ENCODE peak calls at places on chromosomes 13 and 19, in nine cellular contexts. One of them, this sample, is unnamed. For H3K4me1, the result is how much of the 10 kb centered on the place peaks cover.

GRCh38 chr13:110431425-110431824 is 124.3 kb downstream of the COL4A2 start:
- DNase-seq in trophoblast cell: no peak
- DNase-seq in BE2C: no peak
- DNase-seq in left ventricle myocardium inferior: no peak
- DNase-seq in suprapubic skin: no peak
- DNase-seq in CD4-positive, alpha-beta memory T cell: no peak
- DNase-seq in ovary: no peak
- DNase-seq in spleen: no peak
- DNase-seq in GM23248: no peak
- DNase-seq in this sample: no peak

GRCh38 chr13:40776232-40776631 is 5.2 kb upstream of the MRPS31 start:
- DNase-seq in ovary: no peak
- DNase-seq in BE2C: no peak
- DNase-seq in trophoblast cell: no peak
- DNase-seq in spleen: peak
- DNase-seq in GM23248: no peak
- DNase-seq in CD4-positive, alpha-beta memory T cell: no peak
- DNase-seq in left ventricle myocardium inferior: no peak
- DNase-seq in suprapubic skin: no peak
- DNase-seq in this sample: no peak

GRCh38 chr13:47220453-47221150 is 323.7 kb upstream of the HTR2A start:
- DNase-seq in CD4-positive, alpha-beta memory T cell: no peak
- DNase-seq in trophoblast cell: no peak
- DNase-seq in left ventricle myocardium inferior: no peak
- DNase-seq in GM23248: no peak
- DNase-seq in ovary: no peak
- DNase-seq in suprapubic skin: no peak
- DNase-seq in spleen: no peak
- DNase-seq in BE2C: no peak
- DNase-seq in this sample: no peak

GRCh38 chr19:7772752-7773291 is 9.8 kb downstream of the CLEC4M start:
- DNase-seq in BE2C: no peak
- DNase-seq in left ventricle myocardium inferior: no peak
- DNase-seq in GM23248: peak
- DNase-seq in trophoblast cell: peak
- DNase-seq in suprapubic skin: no peak
- DNase-seq in ovary: no peak
- DNase-seq in spleen: no peak
- DNase-seq in CD4-positive, alpha-beta memory T cell: peak
- DNase-seq in this sample: no peak

GRCh38 chr19:1394252-1395193 is 6.8 kb downstream of the GAMT start:
- DNase-seq in GM23248: no peak
- DNase-seq in BE2C: no peak
- DNase-seq in CD4-positive, alpha-beta memory T cell: no peak
- DNase-seq in ovary: no peak
- DNase-seq in suprapubic skin: no peak
- DNase-seq in trophoblast cell: no peak
- DNase-seq in spleen: no peak
- DNase-seq in left ventricle myocardium inferior: no peak
- DNase-seq in this sample: no peak

GRCh38 chr13:42751693-42752092 is 29.7 kb upstream of the FAM216B start:
- DNase-seq in suprapubic skin: no peak
- DNase-seq in trophoblast cell: no peak
- DNase-seq in BE2C: no peak
- DNase-seq in ovary: no peak
- DNase-seq in CD4-positive, alpha-beta memory T cell: no peak
- DNase-seq in GM23248: no peak
- DNase-seq in left ventricle myocardium inferior: no peak
- DNase-seq in spleen: no peak
- DNase-seq in this sample: no peak

GRCh38 chr19:6373813-6374108 is 1.2 kb downstream of the ALKBH7 start:
- DNase-seq in trophoblast cell: peak
- DNase-seq in GM23248: no peak
- DNase-seq in spleen: no peak
- DNase-seq in CD4-positive, alpha-beta memory T cell: no peak
- DNase-seq in BE2C: no peak
- DNase-seq in left ventricle myocardium inferior: no peak
- DNase-seq in suprapubic skin: no peak
- DNase-seq in ovary: no peak
- DNase-seq in this sample: no peak

GRCh38 chr19:12695090-12695489 is 1.3 kb downstream of the FBXW9 start:
- DNase-seq in left ventricle myocardium inferior: no peak
- DNase-seq in GM23248: no peak
- DNase-seq in trophoblast cell: no peak
- DNase-seq in spleen: no peak
- DNase-seq in CD4-positive, alpha-beta memory T cell: no peak
- DNase-seq in suprapubic skin: no peak
- DNase-seq in BE2C: no peak
- DNase-seq in ovary: no peak
- DNase-seq in this sample: no peak

GRCh38 chr13:48146122-48146521 is 51.2 kb upstream of the MED4 start:
- DNase-seq in BE2C: no peak
- DNase-seq in suprapubic skin: no peak
- DNase-seq in spleen: no peak
- DNase-seq in left ventricle myocardium inferior: no peak
- DNase-seq in trophoblast cell: no peak
- DNase-seq in CD4-positive, alpha-beta memory T cell: no peak
- DNase-seq in GM23248: no peak
- DNase-seq in ovary: no peak
- DNase-seq in this sample: no peak

GRCh38 chr13:20702530-20702929 is 969 bp upstream of the IL17D start:
- DNase-seq in spleen: no peak
- DNase-seq in ovary: no peak
- DNase-seq in trophoblast cell: no peak
- DNase-seq in GM23248: peak
- DNase-seq in BE2C: no peak
- DNase-seq in suprapubic skin: no peak
- DNase-seq in left ventricle myocardium inferior: no peak
- DNase-seq in CD4-positive, alpha-beta memory T cell: no peak
- DNase-seq in this sample: no peak

GRCh38 chr13:20702945-20703784 is at the start of gene IL17D:
- DNase-seq in CD4-positive, alpha-beta memory T cell: peak
- DNase-seq in trophoblast cell: peak
- DNase-seq in left ventricle myocardium inferior: no peak
- DNase-seq in suprapubic skin: no peak
- DNase-seq in GM23248: peak
- DNase-seq in spleen: peak
- DNase-seq in ovary: peak
- DNase-seq in BE2C: peak
- DNase-seq in this sample: no peak

GRCh38 chr13:20706661-20707060 is 3.2 kb downstream of the IL17D start:
- DNase-seq in trophoblast cell: no peak
- DNase-seq in spleen: no peak
- DNase-seq in CD4-positive, alpha-beta memory T cell: no peak
- DNase-seq in GM23248: no peak
- DNase-seq in BE2C: no peak
- DNase-seq in ovary: no peak
- DNase-seq in left ventricle myocardium inferior: no peak
- DNase-seq in suprapubic skin: no peak
- DNase-seq in this sample: no peak

GRCh38 chr13:20703785-20704458 is 423 bp downstream of the IL17D start:
- DNase-seq in BE2C: peak
- DNase-seq in spleen: peak
- DNase-seq in suprapubic skin: no peak
- DNase-seq in trophoblast cell: peak
- DNase-seq in GM23248: peak
- DNase-seq in CD4-positive, alpha-beta memory T cell: peak
- DNase-seq in left ventricle myocardium inferior: peak
- DNase-seq in ovary: peak
- DNase-seq in this sample: peak

DNA sequence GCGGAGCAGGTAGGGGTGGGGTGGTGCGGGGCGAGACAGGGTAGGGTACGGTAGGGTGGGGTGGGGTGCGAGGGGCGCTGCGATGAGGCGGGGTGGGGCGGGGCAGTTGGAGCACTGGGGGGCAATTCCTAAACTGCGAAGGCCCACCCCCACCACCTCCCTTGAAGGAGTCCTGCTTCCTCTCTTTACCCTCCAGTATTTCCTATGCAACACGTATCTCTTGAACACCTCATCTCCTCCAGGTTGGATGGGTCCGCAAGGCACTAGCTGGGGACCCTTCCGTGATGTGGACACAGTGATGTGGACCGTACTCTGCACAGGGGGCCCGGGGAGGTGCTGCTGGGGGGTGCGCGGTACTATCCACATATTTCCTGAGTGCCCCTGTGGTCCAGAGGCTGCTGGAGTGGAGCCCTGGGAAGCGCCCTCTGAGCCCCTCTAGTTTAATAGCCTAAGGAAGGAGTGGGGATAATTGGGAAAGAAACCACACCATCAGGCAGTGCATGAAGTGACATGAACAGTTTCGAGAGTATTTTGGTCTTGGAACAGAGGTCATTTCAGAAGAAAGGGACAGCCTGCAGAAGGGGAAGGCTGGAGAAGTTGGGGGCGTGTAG is 1.1 kb downstream of the IL17D start:
- DNase-seq in ovary: no peak
- DNase-seq in left ventricle myocardium inferior: no peak
- DNase-seq in suprapubic skin: no peak
- DNase-seq in GM23248: no peak
- DNase-seq in spleen: no peak
- DNase-seq in trophoblast cell: no peak
- DNase-seq in CD4-positive, alpha-beta memory T cell: no peak
- DNase-seq in BE2C: no peak
- DNase-seq in this sample: no peak
- H3K4me3 ChIP-seq in ovary: peak
- H3K4me3 ChIP-seq in left ventricle myocardium inferior: peak
- H3K4me3 ChIP-seq in suprapubic skin: peak
- H3K4me3 ChIP-seq in GM23248: no peak
- H3K4me3 ChIP-seq in spleen: peak
- H3K4me3 ChIP-seq in trophoblast cell: peak
- H3K4me3 ChIP-seq in CD4-positive, alpha-beta memory T cell: no peak
- H3K4me3 ChIP-seq in BE2C: no peak
- H3K4me3 ChIP-seq in this sample: peak

GRCh38 chr19:17124025-17124424 is 48.4 kb downstream of the MYO9B start:
- DNase-seq in ovary: no peak
- DNase-seq in trophoblast cell: no peak
- DNase-seq in BE2C: no peak
- DNase-seq in GM23248: no peak
- DNase-seq in left ventricle myocardium inferior: no peak
- DNase-seq in suprapubic skin: no peak
- DNase-seq in CD4-positive, alpha-beta memory T cell: no peak
- DNase-seq in spleen: no peak
- DNase-seq in this sample: no peak

GRCh38 chr19:17125052-17125727 is 49.6 kb downstream of the MYO9B start:
- DNase-seq in GM23248: peak
- DNase-seq in ovary: no peak
- DNase-seq in trophoblast cell: no peak
- DNase-seq in left ventricle myocardium inferior: no peak
- DNase-seq in CD4-positive, alpha-beta memory T cell: peak
- DNase-seq in spleen: no peak
- DNase-seq in BE2C: no peak
- DNase-seq in suprapubic skin: no peak
- DNase-seq in this sample: no peak

GRCh38 chr19:17123041-17123440 is 47.5 kb downstream of the MYO9B start:
- DNase-seq in trophoblast cell: no peak
- DNase-seq in spleen: no peak
- DNase-seq in suprapubic skin: no peak
- DNase-seq in BE2C: no peak
- DNase-seq in GM23248: no peak
- DNase-seq in CD4-positive, alpha-beta memory T cell: no peak
- DNase-seq in ovary: no peak
- DNase-seq in left ventricle myocardium inferior: no peak
- DNase-seq in this sample: no peak

GRCh38 chr19:17118957-17119356 is 43.4 kb downstream of the MYO9B start:
- DNase-seq in trophoblast cell: peak
- DNase-seq in ovary: no peak
- DNase-seq in suprapubic skin: no peak
- DNase-seq in left ventricle myocardium inferior: no peak
- DNase-seq in GM23248: no peak
- DNase-seq in spleen: no peak
- DNase-seq in CD4-positive, alpha-beta memory T cell: no peak
- DNase-seq in BE2C: no peak
- DNase-seq in this sample: no peak

DNA sequence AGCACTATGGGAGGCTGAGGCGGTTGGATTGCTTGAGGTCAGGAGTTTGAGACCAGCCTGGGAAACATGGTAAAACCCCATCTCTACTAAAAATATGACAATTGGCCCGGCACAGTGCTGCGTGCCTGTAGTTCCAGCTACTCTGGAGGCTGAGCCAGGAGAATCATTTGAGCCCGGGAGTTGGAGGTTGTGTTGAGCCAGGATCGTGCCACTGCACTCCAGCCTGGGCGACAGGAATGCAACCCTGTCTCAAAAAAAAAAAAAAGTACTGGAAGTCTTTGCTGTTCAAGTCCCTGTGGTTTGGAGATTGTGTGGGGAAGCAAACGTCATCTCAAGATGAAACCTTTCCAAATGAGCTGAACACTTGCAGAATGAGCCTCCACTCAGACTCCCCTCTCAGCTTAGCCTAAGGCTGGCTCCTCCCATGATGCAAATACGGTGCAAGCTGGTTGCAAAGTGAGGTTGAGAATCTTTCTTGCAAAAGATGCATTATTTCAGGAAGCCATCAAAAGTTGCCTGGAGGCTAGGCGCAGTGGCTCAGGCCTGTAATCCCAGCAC is 46.2 kb downstream of the MYO9B start:
- DNase-seq in trophoblast cell: peak
- DNase-seq in suprapubic skin: no peak
- DNase-seq in BE2C: no peak
- DNase-seq in left ventricle myocardium inferior: no peak
- DNase-seq in ovary: no peak
- DNase-seq in GM23248: peak
- DNase-seq in CD4-positive, alpha-beta memory T cell: no peak
- DNase-seq in spleen: no peak
- DNase-seq in this sample: no peak
- H3K4me1 ChIP-seq in trophoblast cell: under half
- H3K4me1 ChIP-seq in suprapubic skin: under half
- H3K4me1 ChIP-seq in BE2C: under half
- H3K4me1 ChIP-seq in left ventricle myocardium inferior: under half
- H3K4me1 ChIP-seq in ovary: under half
- H3K4me1 ChIP-seq in GM23248: under half
- H3K4me1 ChIP-seq in CD4-positive, alpha-beta memory T cell: under half
- H3K4me1 ChIP-seq in spleen: half or more
- H3K4me1 ChIP-seq in this sample: under half

GRCh38 chr19:3365447-3366103 is 808 bp upstream of the NFIC start:
- DNase-seq in trophoblast cell: peak
- DNase-seq in suprapubic skin: no peak
- DNase-seq in spleen: peak
- DNase-seq in CD4-positive, alpha-beta memory T cell: no peak
- DNase-seq in ovary: peak
- DNase-seq in GM23248: peak
- DNase-seq in BE2C: peak
- DNase-seq in left ventricle myocardium inferior: peak
- DNase-seq in this sample: peak
- H3K4me3 ChIP-seq in trophoblast cell: no peak
- H3K4me3 ChIP-seq in suprapubic skin: peak
- H3K4me3 ChIP-seq in spleen: peak
- H3K4me3 ChIP-seq in CD4-positive, alpha-beta memory T cell: no peak
- H3K4me3 ChIP-seq in ovary: peak
- H3K4me3 ChIP-seq in GM23248: peak
- H3K4me3 ChIP-seq in BE2C: peak
- H3K4me3 ChIP-seq in left ventricle myocardium inferior: peak
- H3K4me3 ChIP-seq in this sample: peak

DNA sequence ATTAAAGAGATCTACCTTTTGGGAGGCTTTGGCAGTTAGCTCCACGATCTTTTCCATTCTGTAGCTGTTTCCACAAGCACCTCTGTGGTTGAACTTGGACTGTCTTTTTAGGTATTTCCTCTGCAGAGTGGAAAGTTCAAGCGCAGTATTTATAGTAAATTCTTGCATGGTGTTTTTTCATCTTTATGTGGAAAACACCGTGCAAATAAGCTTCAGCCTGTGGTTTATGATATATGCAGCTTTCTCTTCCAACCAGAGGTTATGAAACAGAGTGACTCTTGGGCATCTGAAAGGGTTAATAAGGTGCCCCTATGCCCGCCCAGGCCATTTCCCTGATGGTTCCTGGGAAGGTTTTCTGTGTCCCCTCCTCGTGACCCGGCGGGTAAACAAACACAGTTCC is 39.6 kb upstream of the RNF113B start:
- DNase-seq in CD4-positive, alpha-beta memory T cell: no peak
- DNase-seq in ovary: no peak
- DNase-seq in BE2C: no peak
- DNase-seq in GM23248: no peak
- DNase-seq in suprapubic skin: no peak
- DNase-seq in left ventricle myocardium inferior: no peak
- DNase-seq in spleen: no peak
- DNase-seq in trophoblast cell: no peak
- DNase-seq in this sample: no peak
- H3K4me1 ChIP-seq in CD4-positive, alpha-beta memory T cell: under half
- H3K4me1 ChIP-seq in ovary: under half
- H3K4me1 ChIP-seq in BE2C: under half
- H3K4me1 ChIP-seq in GM23248: under half
- H3K4me1 ChIP-seq in suprapubic skin: under half
- H3K4me1 ChIP-seq in left ventricle myocardium inferior: under half
- H3K4me1 ChIP-seq in spleen: under half
- H3K4me1 ChIP-seq in trophoblast cell: under half
- H3K4me1 ChIP-seq in this sample: under half